ENCODE peak calls at places on chromosomes 5 and 9, in ten cellular contexts. A, L, X, T, J, Y, U, N, Z and M are unnamed samples.

GRCh38 chr5:43336159-43336558 is 22.9 kb upstream of the HMGCS1 start:
- DNase-seq in J (no peak), Z (no peak), A (no peak), L (peak; percentile 59), N (no peak), Y (no peak), U (no peak), T (no peak), X (peak; percentile 74), M (no peak)

GRCh38 chr9:129617167-129617566 is 3.7 kb downstream of the C9orf50 start:
- DNase-seq in A (no peak), Y (no peak), L (peak; percentile 58), X (peak; percentile 54), J (peak; percentile 67), T (no peak), U (peak; percentile 45), Z (no peak), N (no peak), M (peak; percentile 26)

GRCh38 chr5:84290161-84290560 is 94.5 kb downstream of the EDIL3 start:
- DNase-seq in L (peak; percentile 8), Z (peak; percentile 23), Y (no peak), U (no peak), T (no peak), X (no peak), N (no peak), A (no peak), J (peak; percentile 13), M (no peak)

GRCh38 chr9:111458139-111459009 is 25.8 kb downstream of the ECPAS start:
- DNase-seq in J (no peak), Z (no peak), N (no peak), T (no peak), Y (no peak), A (no peak), L (no peak), X (no peak), U (no peak), M (no peak)

GRCh38 chr9:118569151-118569550 is 800.1 kb downstream of the BRINP1 start:
- DNase-seq in J (peak; percentile 51), L (no peak), U (no peak), N (no peak), T (no peak), A (no peak), Z (no peak), X (no peak), Y (no peak), M (no peak)

GRCh38 chr9:20616808-20617207 is 5.5 kb downstream of the MLLT3 start:
- DNase-seq in T (no peak), A (no peak), X (no peak), J (no peak), N (no peak), L (no peak), U (no peak), Y (no peak), Z (no peak), M (no peak)

GRCh38 chr9:134303601-134304000 is 22.7 kb upstream of the RXRA start:
- DNase-seq in Z (no peak), T (peak; percentile 2), J (no peak), N (no peak), L (no peak), A (no peak), X (no peak), U (no peak), Y (no peak), M (no peak)

GRCh38 chr5:179437341-179438001 is 92.2 kb upstream of the ADAMTS2 start:
- DNase-seq in J (no peak), U (no peak), N (no peak), X (no peak), L (no peak), Z (no peak), Y (no peak), T (no peak), A (no peak), M (no peak)

GRCh38 chr5:123508441-123508840 is 3.5 kb upstream of the CSNK1G3 start:
- DNase-seq in U (no peak), T (no peak), Y (no peak), X (no peak), N (no peak), Z (no peak), L (no peak), A (no peak), J (no peak), M (no peak)

GRCh38 chr9:81772144-81772543 is 82.8 kb upstream of the TLE1 start:
- DNase-seq in Y (no peak), Z (no peak), A (no peak), T (no peak), X (peak; percentile 60), J (no peak), U (no peak), N (no peak), L (no peak), M (no peak)

GRCh38 chr5:63959177-63959982 is 2.9 kb downstream of the HTR1A start:
- DNase-seq in Y (no peak), A (no peak), U (no peak), L (peak; percentile 76), T (no peak), X (peak; percentile 8), J (peak; percentile 1), N (no peak), Z (no peak), M (peak; percentile 53)

GRCh38 chr5:122315511-122315910 is 3.5 kb downstream of the SNCAIP start:
- DNase-seq in J (no peak), Z (no peak), L (no peak), A (no peak), X (peak; percentile 26), Y (no peak), T (no peak), U (no peak), N (no peak), M (no peak)

GRCh38 chr5:146952168-146952567 is 73.6 kb upstream of the PPP2R2B start:
- DNase-seq in T (no peak), N (no peak), L (no peak), A (no peak), J (no peak), X (no peak), Y (no peak), U (no peak), Z (no peak), M (no peak)

GRCh38 chr9:87549774-87550173 is 52.1 kb downstream of the DAPK1 start:
- DNase-seq in Z (no peak), T (no peak), U (no peak), L (no peak), X (no peak), Y (no peak), A (no peak), J (no peak), N (no peak), M (no peak)

GRCh38 chr9:125851971-125852370 is 104.8 kb downstream of the PBX3 start:
- DNase-seq in Z (no peak), L (no peak), J (no peak), A (no peak), U (no peak), X (no peak), N (no peak), Y (no peak), T (no peak), M (no peak)

GRCh38 chr9:93133641-93134017 is 422 bp downstream of the NINJ1 start:
- DNase-seq in Y (no peak), T (peak; percentile 86), N (no peak), X (peak; percentile 42), L (peak; percentile 94), J (peak; percentile 90), U (peak; percentile 86), Z (peak; percentile 52), A (peak; percentile 62), M (peak; percentile 10)

GRCh38 chr9:37957664-37957953 is 53.7 kb upstream of the SLC25A51 start:
- DNase-seq in Z (no peak), J (no peak), T (no peak), Y (no peak), N (no peak), A (no peak), X (no peak), U (no peak), L (no peak), M (no peak)

GRCh38 chr5:137478043-137478442 is 21.1 kb downstream of the SPOCK1 start:
- DNase-seq in Y (no peak), T (no peak), L (no peak), U (no peak), X (no peak), Z (no peak), N (no peak), J (no peak), A (no peak), M (no peak)

GRCh38 chr5:66558562-66558961 is 37.6 kb upstream of the MAST4 start:
- DNase-seq in Y (no peak), N (no peak), J (no peak), A (peak; percentile 41), Z (no peak), L (no peak), U (peak; percentile 25), T (no peak), X (no peak), M (no peak)

GRCh38 chr9:133571491-133571890 is 37.0 kb downstream of the ADAMTSL2 start:
- DNase-seq in X (no peak), Y (no peak), N (no peak), U (no peak), A (no peak), J (no peak), L (no peak), T (no peak), Z (no peak), M (no peak)

GRCh38 chr5:177008716-177009115 is 2.1 kb upstream of the UIMC1 start:
- DNase-seq in U (no peak), A (no peak), N (no peak), Y (no peak), J (peak; percentile 62), T (no peak), L (no peak), X (no peak), Z (no peak), M (no peak)

GRCh38 chr9:92781902-92782301 is 17.3 kb upstream of the BICD2 start:
- DNase-seq in N (no peak), Y (no peak), L (no peak), Z (no peak), T (no peak), A (no peak), U (no peak), X (peak; percentile 71), J (no peak), M (no peak)

GRCh38 chr5:112407240-112407639 is 11.8 kb downstream of the EPB41L4A start:
- DNase-seq in J (no peak), Z (no peak), A (no peak), L (no peak), N (no peak), U (no peak), T (no peak), Y (no peak), X (no peak), M (no peak)

GRCh38 chr5:77339491-77339890 is 129.0 kb downstream of the PDE8B start:
- DNase-seq in X (no peak), L (no peak), Z (no peak), N (no peak), A (no peak), T (no peak), Y (no peak), J (no peak), U (no peak), M (no peak)

GRCh38 chr5:84430863-84431663 is 46.4 kb upstream of the EDIL3 start:
- DNase-seq in A (no peak), X (no peak), J (no peak), U (no peak), N (no peak), Z (no peak), T (no peak), Y (no peak), L (no peak), M (no peak)

GRCh38 chr5:125112196-125112595 is 365.8 kb upstream of the ZNF608 start:
- DNase-seq in U (no peak), Z (no peak), N (no peak), Y (no peak), L (no peak), T (no peak), A (no peak), J (peak; percentile 77), X (peak; percentile 34), M (no peak)

GRCh38 chr9:95504053-95504963 is 12.5 kb downstream of the PTCH1 start:
- DNase-seq in L (peak; percentile 60), Y (no peak), T (peak; percentile 46), N (no peak), A (no peak), U (no peak), X (peak; percentile 90), J (peak; percentile 79), Z (no peak), M (no peak)

GRCh38 chr9:132026932-132027585 is 52.6 kb downstream of the MED27 start:
- DNase-seq in L (no peak), A (no peak), J (peak; percentile 45), T (no peak), Y (no peak), U (no peak), Z (no peak), X (peak; percentile 78), N (no peak), M (peak; percentile 46)